ENCODE peak calls at places on chromosomes 4 and X, in eight cellular contexts. I, Z, C, A, T, Q, Y and M are unnamed samples.

GRCh38 chrX:123993326-123993725 is 31.8 kb downstream of the STAG2 start:
- DNase-seq in Z (peak), A (peak), Y (no peak), C (no peak), T (no peak), Q (no peak), I (no peak), M (no peak)

GRCh38 chr4:155639674-155640529 is 26.7 kb upstream of the GUCY1A1 start:
- DNase-seq in Y (no peak), Q (no peak), Z (no peak), I (no peak), A (no peak), T (no peak), C (no peak), M (no peak)

GRCh38 chrX:20204354-20204753 is 62.4 kb downstream of the RPS6KA3 start:
- DNase-seq in Q (no peak), T (no peak), I (no peak), Y (no peak), A (no peak), Z (no peak), C (no peak), M (no peak)

GRCh38 chr4:11843340-11843739 is 414.6 kb upstream of the HS3ST1 start:
- DNase-seq in Z (no peak), Y (no peak), I (no peak), A (no peak), C (no peak), T (no peak), Q (no peak), M (no peak)

GRCh38 chrX:9948406-9948805 is 18.8 kb upstream of the CLDN34 start:
- DNase-seq in Y (no peak), A (no peak), T (no peak), Q (no peak), Z (no peak), I (no peak), C (no peak), M (no peak)

GRCh38 chr4:126441173-126441810 is 1126.5 kb downstream of the FAT4 start:
- DNase-seq in Z (no peak), T (no peak), C (no peak), Q (no peak), A (no peak), Y (no peak), I (no peak), M (no peak)

GRCh38 chr4:1658146-1658545 is 26.0 kb downstream of the FAM53A start:
- DNase-seq in Q (no peak), I (no peak), T (no peak), C (no peak), Y (no peak), Z (no peak), A (no peak), M (no peak)

GRCh38 chr4:100289530-100289888 is 99.2 kb upstream of the DDIT4L start:
- DNase-seq in I (no peak), T (no peak), C (no peak), Y (no peak), Z (no peak), A (no peak), Q (no peak), M (no peak)

GRCh38 chr4:27251788-27252187 is 391.1 kb downstream of the STIM2 start:
- DNase-seq in A (no peak), Y (no peak), I (no peak), Q (no peak), C (no peak), T (no peak), Z (no peak), M (no peak)

GRCh38 chrX:54029543-54030143 is 14.6 kb downstream of the PHF8 start:
- DNase-seq in T (peak), C (no peak), A (no peak), I (no peak), Q (peak), Y (no peak), Z (no peak), M (no peak)

GRCh38 chrX:103012945-103013344 is 51.0 kb downstream of the BEX1 start:
- DNase-seq in Q (no peak), A (no peak), T (no peak), Y (no peak), I (no peak), C (no peak), Z (no peak), M (no peak)

GRCh38 chrX:17375631-17376380 is 806 bp downstream of the NHS start:
- DNase-seq in Q (no peak), T (peak), I (peak), A (no peak), Y (peak), Z (no peak), C (peak), M (no peak)

GRCh38 chr4:13911256-13911655 is 283.7 kb upstream of the BOD1L1 start:
- DNase-seq in Z (no peak), T (no peak), A (no peak), C (no peak), Q (no peak), I (no peak), Y (no peak), M (no peak)

GRCh38 chrX:63658920-63659319 is 126.1 kb downstream of the ARHGEF9 start:
- DNase-seq in C (no peak), A (no peak), Y (no peak), I (peak), Q (no peak), Z (no peak), T (no peak), M (no peak)

GRCh38 chrX:18873189-18873791 is 110.6 kb downstream of the PHKA2 start:
- DNase-seq in Q (no peak), T (no peak), Y (no peak), A (peak), I (no peak), C (no peak), Z (peak), M (no peak)

GRCh38 chr4:173214231-173214630 is 45.6 kb downstream of the GALNT7 start:
- DNase-seq in Q (no peak), Z (no peak), T (no peak), A (no peak), I (no peak), Y (no peak), C (no peak), M (no peak)

GRCh38 chr4:173057442-173057841 is 111.2 kb upstream of the GALNT7 start:
- DNase-seq in A (no peak), Y (no peak), C (no peak), Q (peak), I (no peak), T (no peak), Z (no peak), M (no peak)

GRCh38 chr4:175622887-175623286 is 189.2 kb downstream of the GPM6A start:
- DNase-seq in A (no peak), Y (no peak), C (no peak), I (no peak), T (no peak), Z (no peak), Q (no peak), M (no peak)

GRCh38 chr4:95798003-95798402 is 41.9 kb upstream of the PDHA2 start:
- DNase-seq in T (no peak), A (no peak), Z (no peak), Y (no peak), I (no peak), C (no peak), Q (no peak), M (no peak)

GRCh38 chr4:168574581-168575295 is 77.9 kb downstream of the PALLD start:
- DNase-seq in T (no peak), I (no peak), Z (no peak), Q (no peak), A (no peak), Y (no peak), C (no peak), M (no peak)

GRCh38 chr4:65825121-65825520 is 154.8 kb upstream of the EPHA5 start:
- DNase-seq in I (no peak), Q (no peak), Y (no peak), A (no peak), T (no peak), Z (no peak), C (no peak), M (no peak)

GRCh38 chrX:119688856-119689455 is 4.0 kb downstream of the SEPTIN6 start:
- DNase-seq in T (no peak), A (no peak), Y (no peak), C (no peak), Q (no peak), Z (no peak), I (no peak), M (peak)

GRCh38 chr4:143335979-143336827 is 473 bp upstream of the GAB1 start:
- DNase-seq in Z (peak), Y (peak), Q (peak), I (peak), C (peak), T (peak), A (peak), M (no peak)

GRCh38 chrX:110045988-110046387 is 43.1 kb downstream of the TMEM164 start:
- DNase-seq in T (peak), Z (no peak), Q (peak), I (no peak), A (no peak), Y (no peak), C (no peak), M (no peak)

GRCh38 chr4:18686338-18687039 is 664.9 kb upstream of the LCORL start:
- DNase-seq in C (no peak), Q (no peak), I (no peak), A (no peak), Z (no peak), T (no peak), Y (no peak), M (no peak)

GRCh38 chr4:94909645-94910044 is 151.9 kb downstream of the BMPR1B start:
- DNase-seq in T (no peak), I (no peak), Z (no peak), Q (no peak), A (no peak), Y (no peak), C (no peak), M (no peak)

GRCh38 chr4:152107736-152108500 is 347.1 kb upstream of the GATB start:
- DNase-seq in I (no peak), Y (no peak), C (no peak), Q (no peak), T (peak), Z (no peak), A (no peak), M (no peak)

GRCh38 chr4:26719954-26720552 is 136.2 kb downstream of the TBC1D19 start:
- DNase-seq in A (peak), I (no peak), Q (no peak), Y (peak), Z (no peak), C (no peak), T (peak), M (no peak)

GRCh38 chr4:158068063-158068462 is 104.8 kb downstream of the GASK1B start:
- DNase-seq in C (no peak), T (no peak), Y (no peak), Z (no peak), Q (no peak), I (no peak), A (no peak), M (no peak)

GRCh38 chr4:187179086-187180070 is 455.7 kb upstream of the FAT1 start:
- DNase-seq in C (no peak), Y (no peak), A (no peak), Q (no peak), T (peak), Z (no peak), I (no peak), M (no peak)

GRCh38 chr4:20805716-20806115 is 105.5 kb downstream of the PACRGL start:
- DNase-seq in I (no peak), T (no peak), Q (no peak), Z (no peak), C (no peak), A (no peak), Y (no peak), M (no peak)

GRCh38 chrX:136021160-136021559 is 35.9 kb downstream of the SLC9A6 start:
- DNase-seq in Q (no peak), Y (no peak), A (no peak), I (no peak), Z (no peak), T (no peak), C (no peak), M (no peak)

GRCh38 chr4:185987976-185988627 is 80.9 kb upstream of the TLR3 start:
- DNase-seq in Q (no peak), I (no peak), T (no peak), C (no peak), Z (no peak), A (no peak), Y (no peak), M (no peak)